ENCODE peak calls at places on chromosomes 5 and 9, in five cellular contexts. H, F, B, Y and C are unnamed samples. For H3K27me3 and H3K4me1, the result is how much of the 10 kb centered on the place peaks cover.

GRCh38 chr5:168579987-168580508 is 880 bp upstream of the PANK3 start:
- DNase-seq in H (no peak), F (no peak), B (no peak), Y (no peak), C (no peak)

GRCh38 chr9:89635007-89635742 is 30.4 kb downstream of the GADD45G start:
- DNase-seq in H (no peak), F (no peak), B (no peak), Y (no peak), C (no peak)

GRCh38 chr5:173916233-173916632 is 28.1 kb downstream of the CPEB4 start:
- DNase-seq in H (no peak), F (no peak), B (no peak), Y (no peak), C (no peak)

GRCh38 chr9:130301483-130302286 is 36.1 kb downstream of the HMCN2 start:
- DNase-seq in H (peak), F (peak), B (no peak), Y (peak), C (no peak)

GRCh38 chr5:133825631-133826289 is 142.7 kb downstream of the C5orf15 start:
- DNase-seq in H (no peak), F (no peak), B (no peak), Y (no peak), C (no peak)

GRCh38 chr9:113223963-113224362 is 2.6 kb downstream of the SLC31A1 start:
- DNase-seq in H (no peak), F (no peak), B (no peak), Y (no peak), C (no peak)

GRCh38 chr9:7173139-7173538 is 415.4 kb downstream of the KDM4C start:
- DNase-seq in H (no peak), F (no peak), B (no peak), Y (no peak), C (no peak)

GRCh38 chr5:124738751-124739559 is 7.5 kb downstream of the ZNF608 start:
- DNase-seq in H (no peak), F (no peak), B (no peak), Y (no peak), C (no peak)

GRCh38 chr9:129836342-129837007 is 1.2 kb downstream of the USP20 start:
- DNase-seq in H (no peak), F (no peak), B (no peak), Y (no peak), C (peak)

GRCh38 chr5:64165500-64166200 is at the start of gene RNF180:
- DNase-seq in H (no peak), F (peak), B (no peak), Y (peak), C (no peak)

GRCh38 chr5:126373621-126374416 is 49.4 kb upstream of the GRAMD2B start:
- DNase-seq in H (no peak), F (no peak), B (no peak), Y (no peak), C (no peak)

GRCh38 chr9:121876212-121876611 is 216.9 kb downstream of the TTLL11 start:
- DNase-seq in H (no peak), F (no peak), B (no peak), Y (no peak), C (no peak)

GRCh38 chr9:6055213-6055612 is 39.8 kb upstream of the RANBP6 start:
- DNase-seq in H (no peak), F (peak), B (no peak), Y (peak), C (peak)

GRCh38 chr9:124941689-124942561 is 1.0 kb upstream of the GOLGA1 start:
- DNase-seq in H (peak), F (peak), B (peak), Y (peak), C (peak)

GRCh38 chr5:3595102-3595961 is at the start of gene IRX1:
- DNase-seq in H (no peak), F (peak), B (no peak), Y (no peak), C (no peak)

GRCh38 chr5:64180661-64181343 is 15.2 kb downstream of the RNF180 start:
- DNase-seq in H (no peak), F (no peak), B (no peak), Y (no peak), C (no peak)

GRCh38 chr9:81465468-81466002 is 223.8 kb downstream of the TLE1 start:
- DNase-seq in H (no peak), F (no peak), B (no peak), Y (no peak), C (no peak)

GRCh38 chr9:5799314-5799713 is 33.6 kb downstream of the ERMP1 start:
- DNase-seq in H (no peak), F (no peak), B (no peak), Y (no peak), C (no peak)

GRCh38 chr5:151023047-151023615 is 2.7 kb downstream of the GPX3 start:
- DNase-seq in H (peak), F (no peak), B (no peak), Y (peak), C (no peak)

GRCh38 chr9:19208653-19209052 is 21.8 kb upstream of the DENND4C start:
- DNase-seq in H (no peak), F (no peak), B (no peak), Y (no peak), C (no peak)

GRCh38 chr5:34499001-34499734 is 157.0 kb upstream of the RAI14 start:
- DNase-seq in H (no peak), F (no peak), B (no peak), Y (no peak), C (no peak)

GRCh38 chr5:116575635-116576042 is 1.0 kb upstream of the SEMA6A start:
- DNase-seq in H (no peak), F (no peak), B (no peak), Y (peak), C (no peak)

GRCh38 chr9:108049671-108050494 is 560.3 kb upstream of the KLF4 start:
- DNase-seq in H (no peak), F (no peak), B (no peak), Y (no peak), C (no peak)

GRCh38 chr9:4386819-4387218 is 87.0 kb upstream of the GLIS3 start:
- DNase-seq in H (no peak), F (no peak), B (no peak), Y (no peak), C (no peak)

GRCh38 chr9:114522847-114523246 is 17.6 kb upstream of the WHRN start:
- DNase-seq in H (no peak), F (no peak), B (no peak), Y (no peak), C (no peak)

GRCh38 chr5:155943516-155944407 is 383.2 kb upstream of the SGCD start:
- DNase-seq in H (no peak), F (no peak), B (no peak), Y (peak), C (no peak)

GRCh38 chr5:74241751-74242140 is 398.8 kb downstream of the ENC1 start:
- DNase-seq in H (no peak), F (peak), B (no peak), Y (no peak), C (no peak)

GRCh38 chr5:54548565-54548964 is 31.0 kb downstream of the SNX18 start:
- DNase-seq in H (no peak), F (no peak), B (no peak), Y (no peak), C (no peak)

GRCh38 chr5:140806834-140807775 is at the start of gene PCDHA4:
- DNase-seq in H (no peak), F (no peak), B (no peak), Y (no peak), C (no peak)

GRCh38 chr5:95870105-95870672 is 47.7 kb upstream of the GLRX start:
- DNase-seq in H (no peak), F (no peak), B (no peak), Y (no peak), C (no peak)

GRCh38 chr9:134597957-134598883 is 43.4 kb upstream of the COL5A1 start:
- DNase-seq in H (peak), F (peak), B (no peak), Y (no peak), C (no peak)

GRCh38 chr5:135211791-135212190 is 177.8 kb upstream of the PITX1 start:
- DNase-seq in H (peak), F (no peak), B (no peak), Y (no peak), C (no peak)

GRCh38 chr9:94250456-94250855 is 8.6 kb upstream of the ZNF169 start:
- DNase-seq in H (no peak), F (no peak), B (no peak), Y (no peak), C (no peak)

GRCh38 chr5:176822041-176822425 is 11.7 kb downstream of the UNC5A start:
- DNase-seq in H (no peak), F (no peak), B (no peak), Y (no peak), C (no peak)
- H3K27me3 ChIP-seq in H (under half), F (under half), B (half or more), Y (half or more), C (under half)

GRCh38 chr9:111920531-111920930 is 23.9 kb downstream of the UGCG start:
- DNase-seq in H (no peak), F (no peak), B (no peak), Y (no peak), C (no peak)
- H3K4me1 ChIP-seq in H (under half), F (under half), B (under half), Y (under half), C (under half)

DNA sequence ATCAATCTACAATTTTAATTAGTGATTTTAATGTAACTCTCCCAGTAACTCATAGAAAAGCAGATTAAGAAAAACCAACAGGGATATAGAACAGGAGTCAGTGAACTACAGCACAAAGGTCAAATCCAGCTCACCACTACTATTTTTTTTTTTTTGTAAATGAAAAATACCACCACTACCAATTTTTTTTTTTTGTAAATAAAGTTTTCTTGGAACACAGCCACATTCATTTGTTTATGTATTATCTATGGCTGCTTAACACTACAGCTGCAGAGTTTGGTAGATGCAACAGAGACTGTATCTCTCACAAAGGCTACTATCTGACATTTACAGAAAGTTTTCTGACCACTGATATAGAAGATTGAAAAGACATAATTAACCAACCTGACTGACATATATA is 11.7 kb downstream of the ZNF510 start:
- DNase-seq in H (no peak), F (no peak), B (no peak), Y (no peak), C (no peak)
- H3K27me3 ChIP-seq in H (under half), F (under half), B (under half), Y (under half), C (under half)

GRCh38 chr5:172427202-172427601 is 27.1 kb downstream of the SH3PXD2B start:
- DNase-seq in H (no peak), F (no peak), B (no peak), Y (no peak), C (no peak)

GRCh38 chr5:172433071-172433470 is 21.3 kb downstream of the SH3PXD2B start:
- DNase-seq in H (no peak), F (no peak), B (no peak), Y (no peak), C (no peak)

GRCh38 chr5:172428224-172429166 is 25.8 kb downstream of the SH3PXD2B start:
- DNase-seq in H (no peak), F (no peak), B (no peak), Y (no peak), C (no peak)

GRCh38 chr5:172429201-172429940 is 25.0 kb downstream of the SH3PXD2B start:
- DNase-seq in H (peak), F (peak), B (no peak), Y (peak), C (no peak)

DNA sequence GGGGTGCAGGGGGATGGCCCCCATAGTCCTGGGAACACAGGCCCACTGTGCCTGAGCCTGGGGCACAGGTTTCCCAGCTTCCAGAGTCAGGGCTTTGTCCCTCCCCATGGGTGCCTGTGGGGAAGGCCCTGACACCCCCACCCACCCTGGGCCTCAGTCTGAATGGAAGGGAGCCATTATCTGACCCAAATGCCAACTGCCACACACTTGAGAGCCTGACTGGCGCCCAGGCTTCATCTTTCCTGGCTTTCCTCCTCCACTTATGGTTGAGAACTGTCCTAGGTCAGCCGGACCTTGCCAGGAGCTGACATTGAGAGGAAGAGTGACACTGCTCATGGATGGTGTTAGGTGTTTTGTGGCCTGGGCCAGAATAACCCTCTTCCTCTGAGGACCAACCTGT is 24.0 kb downstream of the SH3PXD2B start:
- DNase-seq in H (no peak), F (no peak), B (no peak), Y (no peak), C (no peak)
- H3K4me1 ChIP-seq in H (under half), F (under half), B (under half), Y (under half), C (under half)

GRCh38 chr9:137156567-137157375 is 13.1 kb downstream of the LRRC26 start:
- DNase-seq in H (no peak), F (no peak), B (no peak), Y (no peak), C (peak)

GRCh38 chr9:137158625-137159024 is 11.2 kb downstream of the LRRC26 start:
- DNase-seq in H (no peak), F (no peak), B (no peak), Y (no peak), C (no peak)

GRCh38 chr9:137159105-137160053 is 10.5 kb downstream of the LRRC26 start:
- DNase-seq in H (no peak), F (no peak), B (no peak), Y (no peak), C (no peak)

GRCh38 chr9:137160054-137160425 is 9.8 kb downstream of the LRRC26 start:
- DNase-seq in H (no peak), F (no peak), B (no peak), Y (no peak), C (no peak)

DNA sequence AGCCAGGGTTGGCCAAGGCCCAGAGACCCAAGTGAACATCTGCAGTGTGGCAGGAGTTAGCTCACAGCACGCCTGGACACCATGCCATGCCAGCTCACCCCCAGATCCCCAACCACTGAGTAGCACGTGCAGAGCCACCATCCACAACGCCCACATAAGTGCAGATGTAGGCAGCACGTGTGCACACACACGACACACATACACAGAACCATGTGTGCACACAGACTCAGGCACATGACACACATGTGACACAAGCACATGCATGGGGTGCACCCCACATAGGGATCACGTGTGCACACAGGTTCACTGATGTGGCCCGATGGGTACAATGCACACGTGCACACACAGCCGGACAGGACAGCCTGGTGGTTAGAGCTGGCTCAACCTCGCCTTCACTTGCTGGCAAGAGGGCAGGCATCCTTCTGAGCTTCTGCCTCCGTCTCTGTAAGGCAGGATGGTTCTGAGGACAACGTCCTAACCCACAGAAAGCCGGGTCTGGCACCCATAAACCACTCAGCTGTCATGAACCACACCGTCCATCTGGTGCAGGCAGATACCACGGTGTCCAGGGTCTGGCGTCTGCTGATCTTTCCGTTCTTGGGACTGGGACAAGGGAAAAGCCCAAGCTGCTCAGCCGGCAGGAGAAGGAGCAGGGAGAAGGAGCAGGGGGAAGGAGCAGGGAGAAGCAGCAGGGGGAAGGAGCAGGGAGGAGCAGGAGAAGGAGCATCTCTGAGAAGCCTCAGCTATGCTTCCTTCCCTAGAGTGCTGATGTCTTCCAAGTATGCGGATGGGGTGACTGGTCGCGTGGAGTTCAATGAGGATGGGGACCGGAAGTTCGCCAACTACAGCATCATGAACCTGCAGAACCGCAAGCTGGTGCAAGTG is 12.0 kb downstream of the LRRC26 start:
- DNase-seq in H (no peak), F (no peak), B (no peak), Y (no peak), C (no peak)
- H3K27me3 ChIP-seq in H (under half), F (under half), B (half or more), Y (half or more), C (under half)

GRCh38 chr5:160290751-160291150 is 21.6 kb downstream of the CCNJL start:
- DNase-seq in H (no peak), F (no peak), B (no peak), Y (no peak), C (no peak)
- H3K4me1 ChIP-seq in H (under half), F (under half), B (under half), Y (under half), C (under half)